ENCODE peak calls at places on chromosomes 7 and 10, in eight cellular contexts. C, V, K, P, Q, H, O and X are unnamed samples.
A peak's percentile ranks its signal among the peaks of the same experiment; 100 is the strongest.

GRCh38 chr7:36048141-36048901 is 104.7 kb upstream of the EEPD1 start:
- DNase-seq in C (no peak), V (no peak), K (no peak), P (no peak), Q (no peak), H (no peak), O (peak; percentile 44), X (no peak)

GRCh38 chr10:44723082-44723481 is 188.1 kb upstream of the TMEM72 start:
- DNase-seq in C (no peak), V (no peak), K (no peak), P (no peak), Q (no peak), H (no peak), O (no peak), X (no peak)

GRCh38 chr10:128035557-128035973 is 90.7 kb downstream of the MKI67 start:
- DNase-seq in C (peak; percentile 82), V (peak; percentile 38), K (peak; percentile 57), P (peak; percentile 41), Q (peak; percentile 59), H (peak; percentile 62), O (peak; percentile 53), X (peak; percentile 71)

GRCh38 chr7:25907214-25907613 is 244.8 kb upstream of the NFE2L3 start:
- DNase-seq in C (no peak), V (no peak), K (no peak), P (no peak), Q (no peak), H (no peak), O (no peak), X (no peak)

GRCh38 chr7:43108255-43109011 is 4.0 kb upstream of the HECW1 start:
- DNase-seq in C (peak; percentile 71), V (peak; percentile 69), K (no peak), P (peak; percentile 64), Q (peak; percentile 72), H (peak; percentile 67), O (peak; percentile 29), X (peak; percentile 83)

GRCh38 chr7:34939175-34939574 is 98.1 kb downstream of the DPY19L1 start:
- DNase-seq in C (no peak), V (no peak), K (no peak), P (no peak), Q (no peak), H (no peak), O (no peak), X (no peak)

GRCh38 chr7:25669954-25670841 is 441.9 kb upstream of the NPVF start:
- DNase-seq in C (peak; percentile 50), V (no peak), K (no peak), P (no peak), Q (no peak), H (no peak), O (no peak), X (no peak)

GRCh38 chr10:110221721-110222261 is 14.4 kb downstream of the MXI1 start:
- DNase-seq in C (peak; percentile 84), V (peak; percentile 82), K (peak; percentile 59), P (peak; percentile 29), Q (peak; percentile 87), H (peak; percentile 54), O (peak; percentile 83), X (peak; percentile 75)

GRCh38 chr10:132698211-132698751 is 87.7 kb downstream of the NKX6-2 start:
- DNase-seq in C (peak; percentile 35), V (no peak), K (no peak), P (no peak), Q (no peak), H (no peak), O (no peak), X (peak; percentile 48)

GRCh38 chr10:6062101-6062771 is at the start of gene IL2RA:
- DNase-seq in C (peak; percentile 85), V (no peak), K (peak; percentile 30), P (no peak), Q (no peak), H (no peak), O (no peak), X (no peak)

GRCh38 chr10:92829042-92829785 is 19.1 kb upstream of the EXOC6 start:
- DNase-seq in C (no peak), V (no peak), K (no peak), P (no peak), Q (peak; percentile 72), H (no peak), O (no peak), X (no peak)

GRCh38 chr7:51250517-51250916 is 66.1 kb downstream of the COBL start:
- DNase-seq in C (no peak), V (no peak), K (no peak), P (no peak), Q (no peak), H (no peak), O (no peak), X (no peak)

GRCh38 chr7:128221929-128222403 is 19.1 kb upstream of the LEP start:
- DNase-seq in C (peak; percentile 61), V (no peak), K (no peak), P (no peak), Q (no peak), H (no peak), O (no peak), X (no peak)

GRCh38 chr10:76302936-76303656 is 871.7 kb downstream of the LRMDA start:
- DNase-seq in C (no peak), V (no peak), K (no peak), P (no peak), Q (no peak), H (no peak), O (no peak), X (no peak)

GRCh38 chr10:126060232-126060935 is 164.0 kb downstream of the FANK1 start:
- DNase-seq in C (no peak), V (no peak), K (no peak), P (no peak), Q (no peak), H (no peak), O (peak; percentile 41), X (no peak)

GRCh38 chr7:29177963-29178612 is 16.5 kb upstream of the CHN2 start:
- DNase-seq in C (peak; percentile 60), V (no peak), K (no peak), P (no peak), Q (no peak), H (peak; percentile 32), O (peak; percentile 58), X (peak; percentile 74)

GRCh38 chr10:49700997-49701396 is 21.5 kb downstream of the C10orf53 start:
- DNase-seq in C (no peak), V (no peak), K (no peak), P (no peak), Q (no peak), H (no peak), O (no peak), X (no peak)

GRCh38 chr7:93890041-93890463 is 501 bp downstream of the TFPI2 start:
- DNase-seq in C (no peak), V (peak; percentile 37), K (no peak), P (peak; percentile 21), Q (peak; percentile 40), H (no peak), O (no peak), X (peak; percentile 64)

GRCh38 chr10:95741807-95742528 is 14.0 kb upstream of the ENTPD1 start:
- DNase-seq in C (peak; percentile 67), V (no peak), K (no peak), P (no peak), Q (peak; percentile 11), H (peak; percentile 35), O (peak; percentile 74), X (no peak)

GRCh38 chr10:55500931-55501559 is 700.0 kb upstream of the PCDH15 start:
- DNase-seq in C (no peak), V (peak; percentile 19), K (no peak), P (peak; percentile 37), Q (peak; percentile 43), H (peak; percentile 18), O (peak; percentile 17), X (no peak)

GRCh38 chr7:117014673-117015133 is 61.4 kb downstream of the ST7 start:
- DNase-seq in C (peak; percentile 74), V (peak; percentile 40), K (no peak), P (no peak), Q (peak; percentile 78), H (peak; percentile 40), O (peak; percentile 69), X (no peak)

GRCh38 chr10:30813872-30814471 is 184.4 kb upstream of the LYZL2 start:
- DNase-seq in C (no peak), V (no peak), K (no peak), P (no peak), Q (peak; percentile 40), H (no peak), O (no peak), X (no peak)

GRCh38 chr7:131555565-131556054 is 818 bp downstream of the PODXL start:
- DNase-seq in C (peak; percentile 50), V (no peak), K (no peak), P (no peak), Q (no peak), H (no peak), O (no peak), X (no peak)

GRCh38 chr10:21517983-21518628 is 7.4 kb downstream of the SKIDA1 start:
- DNase-seq in C (no peak), V (no peak), K (no peak), P (no peak), Q (peak; percentile 31), H (no peak), O (no peak), X (no peak)

GRCh38 chr7:473211-473734 is 46.4 kb downstream of the PDGFA start:
- DNase-seq in C (peak; percentile 40), V (no peak), K (no peak), P (no peak), Q (peak; percentile 63), H (no peak), O (no peak), X (peak; percentile 58)

GRCh38 chr10:27153325-27153724 is 859 bp downstream of the YME1L1 start:
- DNase-seq in C (no peak), V (no peak), K (no peak), P (no peak), Q (no peak), H (no peak), O (no peak), X (no peak)

GRCh38 chr7:136309407-136309806 is 332.2 kb upstream of the MTPN start:
- DNase-seq in C (no peak), V (no peak), K (no peak), P (no peak), Q (no peak), H (no peak), O (no peak), X (no peak)

GRCh38 chr7:23341846-23342598 is 42.9 kb downstream of the MALSU1 start:
- DNase-seq in C (no peak), V (no peak), K (no peak), P (no peak), Q (no peak), H (no peak), O (no peak), X (no peak)
- H3K4me1 ChIP-seq in C (no peaks in the 10 kb centered on the region), V (no peaks in the 10 kb centered on the region), K (peaks cover 8% of the 10 kb centered on the region), P (peaks cover 11% of the 10 kb centered on the region), Q (peaks cover 2% of the 10 kb centered on the region), H (no peaks in the 10 kb centered on the region), O (no peaks in the 10 kb centered on the region), X (no peaks in the 10 kb centered on the region)

GRCh38 chr10:77724820-77725219 is 87.2 kb upstream of the KCNMA1 start:
- DNase-seq in C (no peak), V (no peak), K (no peak), P (no peak), Q (no peak), H (no peak), O (no peak), X (no peak)
- H3K36me3 ChIP-seq in C (no peaks in the 10 kb centered on the region), V (no peaks in the 10 kb centered on the region), K (no peaks in the 10 kb centered on the region), P (no peaks in the 10 kb centered on the region), Q (no peaks in the 10 kb centered on the region), H (no peaks in the 10 kb centered on the region), O (no peaks in the 10 kb centered on the region), X (no peaks in the 10 kb centered on the region)

GRCh38 chr10:71966046-71967004 is 2.1 kb downstream of the CHST3 start:
- DNase-seq in C (no peak), V (no peak), K (no peak), P (no peak), Q (no peak), H (no peak), O (no peak), X (no peak)
- H3K27ac ChIP-seq in C (no peak overlapping the region), V (peak overlapping the region; percentile 74), K (no peak overlapping the region), P (no peak overlapping the region), Q (no peak overlapping the region), H (no peak overlapping the region), O (peak overlapping the region; percentile 98), X (peak overlapping the region; percentile 83)

GRCh38 chr10:23448323-23448722 is 9.4 kb downstream of the OTUD1 start:
- DNase-seq in C (no peak), V (no peak), K (no peak), P (no peak), Q (no peak), H (no peak), O (no peak), X (no peak)
- H3K4me1 ChIP-seq in C (no peaks in the 10 kb centered on the region), V (no peaks in the 10 kb centered on the region), K (peaks cover 7% of the 10 kb centered on the region), P (peaks cover 1% of the 10 kb centered on the region), Q (peaks cover 17% of the 10 kb centered on the region), H (no peaks in the 10 kb centered on the region), O (peaks cover 30% of the 10 kb centered on the region), X (peaks cover 16% of the 10 kb centered on the region)